ENCODE peak calls at places on chromosomes 3 and 15, in five cellular contexts. H, M, V, K and D are unnamed samples.

GRCh38 chr15:60634815-60635214 is 155.9 kb upstream of the ICE2 start:
- DNase-seq in H (no peak), M (no peak), K (no peak), V (no peak), D (no peak)

GRCh38 chr3:32816439-32817194 is 1.2 kb upstream of the TRIM71 start:
- DNase-seq in K (no peak), V (no peak), M (peak), H (peak), D (peak)

GRCh38 chr3:79572930-79573329 is 194.9 kb downstream of the ROBO1 start:
- DNase-seq in K (no peak), H (no peak), V (no peak), M (no peak), D (no peak)

GRCh38 chr15:82539690-82540054 is 585 bp downstream of the RPS17 start:
- DNase-seq in H (peak), K (no peak), M (peak), V (no peak), D (no peak)

GRCh38 chr3:159077860-159078259 is 276.0 kb downstream of the MFSD1 start:
- DNase-seq in K (no peak), V (no peak), M (peak), H (no peak), D (no peak)

GRCh38 chr15:48447657-48448056 is 116.4 kb downstream of the DUT start:
- DNase-seq in H (no peak), M (peak), V (peak), K (no peak), D (no peak)

GRCh38 chr3:171526869-171527268 is 66.7 kb upstream of the TNIK start:
- DNase-seq in M (peak), H (no peak), K (no peak), V (peak), D (no peak)

GRCh38 chr15:69590932-69591524 is 138.4 kb downstream of the RPLP1 start:
- DNase-seq in H (no peak), V (no peak), M (no peak), K (no peak), D (no peak)

GRCh38 chr15:49313650-49314049 is 109.4 kb upstream of the FGF7 start:
- DNase-seq in V (peak), K (no peak), M (peak), H (no peak), D (no peak)

GRCh38 chr15:45521596-45522167 is 873 bp downstream of the SLC30A4 start:
- DNase-seq in V (no peak), H (no peak), M (peak), K (no peak), D (no peak)

GRCh38 chr15:53843869-53844569 is 84.6 kb upstream of the WDR72 start:
- DNase-seq in V (no peak), H (no peak), M (no peak), K (no peak), D (no peak)

GRCh38 chr3:181726351-181727121 is 14.8 kb downstream of the SOX2 start:
- DNase-seq in H (peak), V (no peak), M (no peak), K (no peak), D (peak)

DNA sequence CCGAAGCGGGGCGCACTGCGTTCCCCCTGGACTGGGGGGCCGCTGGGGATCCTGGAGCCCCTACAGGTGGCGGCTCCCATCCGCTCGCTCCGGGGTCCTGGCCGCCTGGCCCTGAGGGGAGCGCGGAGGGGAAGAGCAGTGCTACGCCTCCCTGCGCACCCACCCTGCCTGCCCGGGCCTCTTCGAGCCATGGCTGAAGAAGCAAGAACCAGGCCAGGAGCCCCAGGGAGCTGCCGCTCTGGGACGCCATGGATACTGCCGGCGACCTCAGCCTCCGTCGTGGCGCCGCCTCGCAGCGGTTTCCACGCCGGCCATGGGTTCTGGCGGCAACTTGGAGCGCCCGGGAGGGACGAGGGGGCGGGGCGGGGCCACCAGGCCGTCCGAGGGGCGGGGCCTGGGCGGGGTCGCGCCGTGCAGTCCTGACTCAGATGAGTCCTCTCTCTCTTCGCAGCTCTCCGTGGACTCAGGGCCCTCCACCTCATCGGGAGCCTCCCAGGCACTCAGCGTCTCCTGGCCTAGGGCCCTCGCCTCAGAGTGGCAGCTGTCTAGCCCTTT is 50.9 kb downstream of the MYL3 start:
- DNase-seq in H (peak), M (peak), V (peak), K (peak), D (peak)
- H3K4me3 ChIP-seq in H (peak), M (peak), V (peak), K (peak), D (no peak)

DNA sequence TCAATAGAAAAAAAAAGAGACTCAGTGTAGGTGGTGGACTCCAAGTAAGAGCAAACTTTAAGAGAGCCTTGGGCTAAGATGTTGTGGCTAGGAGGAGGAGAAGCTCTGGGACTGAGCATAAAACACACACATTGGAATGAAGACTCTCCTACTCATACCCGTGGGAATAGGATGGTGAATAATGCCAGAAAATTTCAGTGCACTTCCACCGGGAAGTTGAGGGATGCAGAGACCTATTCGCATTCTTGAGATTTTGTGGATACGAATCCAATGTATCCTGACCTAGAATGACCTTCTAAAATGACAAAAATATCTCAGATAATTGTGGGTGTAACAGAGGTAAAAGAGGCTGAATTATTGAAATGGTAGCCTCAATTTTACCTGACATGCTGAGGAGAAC is 388.7 kb upstream of the SGO1 start:
- DNase-seq in K (no peak), V (no peak), H (no peak), M (peak), D (no peak)
- H3K4me3 ChIP-seq in K (no peak), V (no peak), H (no peak), M (no peak), D (no peak)

GRCh38 chr15:97479957-97480356 is 480.5 kb upstream of the ARRDC4 start:
- DNase-seq in V (no peak), H (no peak), K (no peak), M (no peak), D (no peak)

GRCh38 chr15:97483232-97483631 is 477.3 kb upstream of the ARRDC4 start:
- DNase-seq in V (no peak), H (no peak), K (no peak), M (no peak), D (no peak)

GRCh38 chr15:97482521-97482920 is 478.0 kb upstream of the ARRDC4 start:
- DNase-seq in K (no peak), V (no peak), M (no peak), H (peak), D (peak)
- H3K4me3 ChIP-seq in K (no peak), V (no peak), M (no peak), H (no peak), D (no peak)

GRCh38 chr3:149768704-149769103 is 16.4 kb upstream of the COMMD2 start:
- DNase-seq in H (no peak), M (no peak), V (no peak), K (no peak), D (no peak)
- H3K4me3 ChIP-seq in H (no peak), M (no peak), V (no peak), K (no peak), D (no peak)

GRCh38 chr15:58506064-58506490 is 74.3 kb downstream of the LIPC start:
- DNase-seq in V (no peak), M (no peak), H (no peak), K (no peak), D (no peak)
- H3K4me3 ChIP-seq in V (no peak), M (no peak), H (no peak), K (no peak), D (no peak)

GRCh38 chr3:169769287-169770181 is at the start of gene ACTRT3:
- DNase-seq in M (peak), H (peak), K (peak), V (peak), D (peak)
- H3K4me3 ChIP-seq in M (peak), H (peak), K (peak), V (peak), D (peak)